ENCODE peak calls at places on chromosomes 4 and X, in eight cellular contexts. One of them, this sample, is unnamed.

GRCh38 chrX:84133023-84133422 is 55.0 kb downstream of the RPS6KA6 start:
- DNase-seq in K562: no peak
- DNase-seq in HFF-Myc: no peak
- DNase-seq in omental fat pad: no peak
- DNase-seq in ovary: no peak
- DNase-seq in ascending aorta: no peak
- DNase-seq in WTC11: no peak
- DNase-seq in RWPE1: no peak
- DNase-seq in this sample: no peak

GRCh38 chrX:19649227-19650009 is 134.1 kb upstream of the MAP3K15 start:
- DNase-seq in K562: no peak
- DNase-seq in HFF-Myc: no peak
- DNase-seq in omental fat pad: no peak
- DNase-seq in ovary: no peak
- DNase-seq in ascending aorta: no peak
- DNase-seq in WTC11: no peak
- DNase-seq in RWPE1: no peak
- DNase-seq in this sample: no peak

GRCh38 chr4:81648576-81649272 is 177.0 kb upstream of the RASGEF1B start:
- DNase-seq in K562: no peak
- DNase-seq in HFF-Myc: no peak
- DNase-seq in omental fat pad: no peak
- DNase-seq in ovary: no peak
- DNase-seq in ascending aorta: no peak
- DNase-seq in WTC11: no peak
- DNase-seq in RWPE1: no peak
- DNase-seq in this sample: no peak

GRCh38 chr4:132587626-132588025 is 561.5 kb upstream of the PCDH10 start:
- DNase-seq in K562: no peak
- DNase-seq in HFF-Myc: no peak
- DNase-seq in omental fat pad: no peak
- DNase-seq in ovary: no peak
- DNase-seq in ascending aorta: no peak
- DNase-seq in WTC11: no peak
- DNase-seq in RWPE1: peak; percentile 8
- DNase-seq in this sample: no peak

GRCh38 chr4:6758732-6759131 is 23.8 kb upstream of the KIAA0232 start:
- DNase-seq in K562: no peak
- DNase-seq in HFF-Myc: no peak
- DNase-seq in omental fat pad: no peak
- DNase-seq in ovary: no peak
- DNase-seq in ascending aorta: no peak
- DNase-seq in WTC11: no peak
- DNase-seq in RWPE1: no peak
- DNase-seq in this sample: no peak

GRCh38 chrX:133741303-133741702 is 244.1 kb downstream of the GPC3 start:
- DNase-seq in K562: no peak
- DNase-seq in HFF-Myc: no peak
- DNase-seq in omental fat pad: no peak
- DNase-seq in ovary: no peak
- DNase-seq in ascending aorta: no peak
- DNase-seq in WTC11: no peak
- DNase-seq in RWPE1: no peak
- DNase-seq in this sample: no peak

GRCh38 chrX:14064632-14065432 is 35.1 kb upstream of the GEMIN8 start:
- DNase-seq in K562: peak; percentile 70
- DNase-seq in HFF-Myc: no peak
- DNase-seq in omental fat pad: no peak
- DNase-seq in ovary: no peak
- DNase-seq in ascending aorta: no peak
- DNase-seq in WTC11: no peak
- DNase-seq in RWPE1: peak; percentile 27
- DNase-seq in this sample: no peak

GRCh38 chr4:3313556-3314228 is 20.9 kb downstream of the RGS12 start:
- DNase-seq in K562: peak; percentile 51
- DNase-seq in HFF-Myc: no peak
- DNase-seq in omental fat pad: no peak
- DNase-seq in ovary: no peak
- DNase-seq in ascending aorta: peak; percentile 39
- DNase-seq in WTC11: no peak
- DNase-seq in RWPE1: no peak
- DNase-seq in this sample: no peak

GRCh38 chrX:123731987-123732678 is 719 bp downstream of the THOC2 start:
- DNase-seq in K562: peak; percentile 17
- DNase-seq in HFF-Myc: no peak
- DNase-seq in omental fat pad: no peak
- DNase-seq in ovary: peak; percentile 17
- DNase-seq in ascending aorta: no peak
- DNase-seq in WTC11: peak; percentile 21
- DNase-seq in RWPE1: peak; percentile 23
- DNase-seq in this sample: peak; percentile 2

GRCh38 chr4:7132730-7133582 is 59.4 kb upstream of the SORCS2 start:
- DNase-seq in K562: no peak
- DNase-seq in HFF-Myc: peak; percentile 73
- DNase-seq in omental fat pad: no peak
- DNase-seq in ovary: no peak
- DNase-seq in ascending aorta: no peak
- DNase-seq in WTC11: no peak
- DNase-seq in RWPE1: no peak
- DNase-seq in this sample: no peak

GRCh38 chrX:143121471-143121870 is 95.7 kb downstream of the SPANXN4 start:
- DNase-seq in K562: no peak
- DNase-seq in HFF-Myc: no peak
- DNase-seq in omental fat pad: no peak
- DNase-seq in ovary: no peak
- DNase-seq in ascending aorta: no peak
- DNase-seq in WTC11: no peak
- DNase-seq in RWPE1: no peak
- DNase-seq in this sample: no peak

GRCh38 chrX:119960639-119961038 is 17.1 kb upstream of the NKAP start:
- DNase-seq in K562: no peak
- DNase-seq in HFF-Myc: no peak
- DNase-seq in omental fat pad: no peak
- DNase-seq in ovary: no peak
- DNase-seq in ascending aorta: no peak
- DNase-seq in WTC11: no peak
- DNase-seq in RWPE1: no peak
- DNase-seq in this sample: no peak

GRCh38 chr4:108940086-108941033 is 177.5 kb upstream of the ETNPPL start:
- DNase-seq in K562: no peak
- DNase-seq in HFF-Myc: no peak
- DNase-seq in omental fat pad: no peak
- DNase-seq in ovary: no peak
- DNase-seq in ascending aorta: no peak
- DNase-seq in WTC11: no peak
- DNase-seq in RWPE1: peak; percentile 1
- DNase-seq in this sample: no peak

GRCh38 chrX:28697732-28698131 is 110.5 kb downstream of the IL1RAPL1 start:
- DNase-seq in K562: no peak
- DNase-seq in HFF-Myc: no peak
- DNase-seq in omental fat pad: no peak
- DNase-seq in ovary: no peak
- DNase-seq in ascending aorta: no peak
- DNase-seq in WTC11: no peak
- DNase-seq in RWPE1: no peak
- DNase-seq in this sample: no peak

DNA sequence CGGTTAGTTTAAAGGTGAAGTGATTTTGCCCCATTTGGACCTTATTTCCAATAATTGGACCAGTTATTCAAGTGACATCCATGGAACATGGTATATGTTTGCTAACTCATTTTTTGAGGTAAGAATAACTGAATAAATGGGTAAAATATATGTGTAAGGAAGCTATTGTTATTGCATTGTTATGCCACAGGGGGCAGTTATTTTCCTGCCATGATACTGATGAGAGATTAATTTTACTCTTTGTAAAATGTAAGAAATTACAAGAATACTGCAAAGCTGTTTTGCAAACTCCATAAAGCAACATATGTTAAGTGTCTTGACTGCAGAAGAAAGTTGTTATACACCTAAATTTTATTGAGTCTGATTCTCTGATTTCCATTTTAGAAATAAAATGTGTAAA is 114.0 kb downstream of the IL1RAPL1 start:
- DNase-seq in K562: no peak
- DNase-seq in HFF-Myc: no peak
- DNase-seq in omental fat pad: no peak
- DNase-seq in ovary: no peak
- DNase-seq in ascending aorta: no peak
- DNase-seq in WTC11: no peak
- DNase-seq in RWPE1: no peak
- DNase-seq in this sample: no peak
- TF ChIP-seq CTCF in K562: no peak
- TF ChIP-seq CTCF in HFF-Myc: no peak
- TF ChIP-seq CTCF in omental fat pad: no peak
- TF ChIP-seq CTCF in ovary: no peak
- TF ChIP-seq CTCF in ascending aorta: no peak
- TF ChIP-seq CTCF in WTC11: no peak
- TF ChIP-seq CTCF in RWPE1: no peak
- TF ChIP-seq CTCF in this sample: peak; percentile 45

GRCh38 chrX:9180623-9181022 is 146.7 kb upstream of the FAM9B start:
- DNase-seq in K562: no peak
- DNase-seq in HFF-Myc: no peak
- DNase-seq in omental fat pad: no peak
- DNase-seq in ovary: no peak
- DNase-seq in ascending aorta: no peak
- DNase-seq in WTC11: peak; percentile 41
- DNase-seq in RWPE1: no peak
- DNase-seq in this sample: no peak
- TF ChIP-seq CTCF in K562: no peak
- TF ChIP-seq CTCF in HFF-Myc: no peak
- TF ChIP-seq CTCF in omental fat pad: no peak
- TF ChIP-seq CTCF in ovary: no peak
- TF ChIP-seq CTCF in ascending aorta: no peak
- TF ChIP-seq CTCF in WTC11: no peak
- TF ChIP-seq CTCF in RWPE1: no peak
- TF ChIP-seq CTCF in this sample: no peak

GRCh38 chrX:68238568-68238967 is 194.7 kb downstream of the OPHN1 start:
- DNase-seq in K562: peak; percentile 4
- DNase-seq in HFF-Myc: no peak
- DNase-seq in omental fat pad: no peak
- DNase-seq in ovary: no peak
- DNase-seq in ascending aorta: no peak
- DNase-seq in WTC11: peak; percentile 51
- DNase-seq in RWPE1: no peak
- DNase-seq in this sample: no peak
- TF ChIP-seq CTCF in K562: peak; percentile 66
- TF ChIP-seq CTCF in HFF-Myc: peak; percentile 48
- TF ChIP-seq CTCF in omental fat pad: no peak
- TF ChIP-seq CTCF in ovary: no peak
- TF ChIP-seq CTCF in ascending aorta: no peak
- TF ChIP-seq CTCF in WTC11: peak; percentile 39
- TF ChIP-seq CTCF in RWPE1: no peak
- TF ChIP-seq CTCF in this sample: peak; percentile 41

DNA sequence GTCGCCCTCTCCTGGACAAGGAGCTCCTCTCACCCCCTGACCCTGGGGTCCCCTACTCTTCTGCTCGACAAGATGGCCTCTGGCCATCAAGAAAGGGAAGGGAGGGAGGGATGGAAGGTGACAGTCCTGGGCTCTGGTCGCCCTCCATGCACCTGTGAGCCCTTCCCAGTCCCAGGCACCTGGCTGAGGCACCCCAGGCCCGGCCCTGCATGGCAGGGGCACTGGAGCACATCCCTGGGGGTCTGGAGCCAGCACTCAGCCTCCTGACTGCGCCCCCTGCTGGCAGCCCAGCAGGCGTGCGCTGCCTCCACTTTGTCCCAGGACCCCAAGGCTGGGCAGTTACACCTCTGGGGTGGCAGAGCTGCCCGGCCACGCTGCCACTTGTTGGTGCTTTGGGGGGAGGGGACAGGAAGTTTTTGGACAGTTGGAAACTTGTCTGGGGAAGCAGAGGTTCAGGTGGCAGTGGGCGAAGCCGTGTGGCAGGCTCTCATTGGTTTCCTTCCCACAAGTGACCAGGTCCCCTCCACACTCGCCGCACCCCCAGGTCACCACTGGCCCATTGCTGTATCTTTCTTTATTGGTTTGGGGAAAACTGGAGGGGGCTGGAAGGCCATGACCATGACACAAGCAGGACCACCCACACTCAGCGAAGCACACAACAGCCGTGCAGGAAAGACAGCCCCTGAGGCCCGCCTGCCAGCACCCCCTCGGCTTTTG is 4.3 kb downstream of the PNCK start:
- DNase-seq in K562: peak; percentile 68
- DNase-seq in HFF-Myc: no peak
- DNase-seq in omental fat pad: no peak
- DNase-seq in ovary: peak; percentile 9
- DNase-seq in ascending aorta: no peak
- DNase-seq in WTC11: no peak
- DNase-seq in RWPE1: no peak
- DNase-seq in this sample: no peak
- TF ChIP-seq CTCF in K562: peak; percentile 92
- TF ChIP-seq CTCF in HFF-Myc: peak; percentile 73
- TF ChIP-seq CTCF in omental fat pad: no peak
- TF ChIP-seq CTCF in ovary: peak; percentile 22
- TF ChIP-seq CTCF in ascending aorta: peak; percentile 68
- TF ChIP-seq CTCF in WTC11: peak; percentile 88
- TF ChIP-seq CTCF in RWPE1: peak; percentile 59
- TF ChIP-seq CTCF in this sample: peak; percentile 73

DNA sequence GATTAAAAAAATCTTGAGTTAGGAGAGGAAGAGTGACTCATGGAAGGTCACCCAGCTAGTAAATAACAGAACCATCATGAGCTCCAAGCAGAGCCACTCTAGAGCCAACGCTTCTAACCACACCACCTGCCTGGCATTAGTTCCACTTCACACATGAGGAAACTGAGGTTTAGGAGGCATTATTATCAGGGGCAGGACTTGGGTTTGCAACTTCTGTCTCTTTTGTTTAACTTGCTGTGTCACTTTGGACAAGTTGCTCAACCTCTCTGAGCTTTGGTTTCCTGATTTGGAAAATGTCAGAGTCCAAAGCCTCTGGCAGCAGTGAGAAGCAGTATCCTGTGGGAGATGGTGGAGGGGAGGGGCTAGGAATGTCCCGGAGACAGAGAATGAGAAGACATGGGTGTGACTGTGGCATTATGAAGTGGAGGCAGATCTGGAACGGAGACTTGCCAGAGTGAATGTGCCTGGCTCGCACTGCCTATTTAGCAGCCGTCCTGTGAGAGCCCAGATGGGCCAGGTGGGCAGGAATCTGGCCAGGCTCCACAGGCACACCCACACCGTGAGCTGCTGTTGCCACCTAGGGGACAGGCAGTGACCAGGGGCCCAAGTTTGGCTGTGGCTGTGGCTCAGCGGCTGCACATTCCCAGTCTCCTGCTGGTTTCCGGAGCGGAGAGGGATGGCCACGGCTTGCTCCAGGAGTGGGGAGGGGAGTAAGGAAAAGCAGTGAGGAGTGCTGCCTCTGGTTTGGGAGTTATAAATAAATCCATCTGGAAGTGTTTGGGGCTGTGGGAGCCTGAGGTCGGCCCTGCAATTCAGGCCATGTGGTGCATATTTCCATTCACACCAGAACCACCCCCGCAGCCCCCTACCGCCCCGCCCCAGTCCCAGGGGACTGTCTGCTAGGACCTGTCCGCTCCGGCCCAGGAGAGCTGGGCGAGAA is 93.4 kb downstream of the NHSL2 start:
- DNase-seq in K562: no peak
- DNase-seq in HFF-Myc: peak; percentile 70
- DNase-seq in omental fat pad: no peak
- DNase-seq in ovary: peak; percentile 26
- DNase-seq in ascending aorta: peak; percentile 72
- DNase-seq in WTC11: peak; percentile 73
- DNase-seq in RWPE1: no peak
- DNase-seq in this sample: no peak
- TF ChIP-seq CTCF in K562: peak; percentile 29
- TF ChIP-seq CTCF in HFF-Myc: peak; percentile 35
- TF ChIP-seq CTCF in omental fat pad: no peak
- TF ChIP-seq CTCF in ovary: no peak
- TF ChIP-seq CTCF in ascending aorta: no peak
- TF ChIP-seq CTCF in WTC11: no peak
- TF ChIP-seq CTCF in RWPE1: no peak
- TF ChIP-seq CTCF in this sample: peak; percentile 34

GRCh38 chr4:128427832-128428366 is 140.3 kb upstream of the PGRMC2 start:
- DNase-seq in K562: peak; percentile 44
- DNase-seq in HFF-Myc: peak; percentile 47
- DNase-seq in omental fat pad: no peak
- DNase-seq in ovary: no peak
- DNase-seq in ascending aorta: no peak
- DNase-seq in WTC11: no peak
- DNase-seq in RWPE1: peak; percentile 82
- DNase-seq in this sample: no peak
- TF ChIP-seq CTCF in K562: peak; percentile 74
- TF ChIP-seq CTCF in HFF-Myc: peak; percentile 36
- TF ChIP-seq CTCF in omental fat pad: no peak
- TF ChIP-seq CTCF in ovary: no peak
- TF ChIP-seq CTCF in ascending aorta: peak; percentile 25
- TF ChIP-seq CTCF in WTC11: no peak
- TF ChIP-seq CTCF in RWPE1: peak; percentile 67
- TF ChIP-seq CTCF in this sample: peak; percentile 49

This sample was measured in neural crest cell.